ENCODE peak calls at places on chromosome 10, in nine cellular contexts. X is psoas muscle; Y is thoracic aorta; R is body of pancreas; E is CD8-positive, alpha-beta T cell; W is cardiac muscle cell; D is HFFc6; Q is GM13977; P is cardiac fibroblast. V is an unnamed sample.

GRCh38 chr10:12905067-12905466 is 96.4 kb downstream of the CCDC3 start:
- DNase-seq in Q (no peak), E (no peak), W (no peak), P (no peak), X (no peak), R (no peak), Y (no peak), D (no peak), V (no peak)

GRCh38 chr10:132611026-132611910 is 73.7 kb downstream of the INPP5A start:
- DNase-seq in R (peak), P (no peak), X (no peak), Q (no peak), Y (no peak), D (no peak), E (no peak), W (no peak), V (no peak)

GRCh38 chr10:62794306-62794705 is 10.2 kb upstream of the ADO start:
- DNase-seq in P (peak), Q (no peak), Y (no peak), W (no peak), X (no peak), R (no peak), D (no peak), E (no peak), V (no peak)

GRCh38 chr10:70296406-70296899 is 12.6 kb upstream of the NPFFR1 start:
- DNase-seq in D (peak), E (no peak), P (peak), Q (no peak), Y (peak), X (peak), W (no peak), R (peak), V (no peak)

GRCh38 chr10:6203331-6204062 is 765 bp downstream of the PFKFB3 start:
- DNase-seq in W (peak), D (peak), Q (peak), Y (no peak), X (peak), P (peak), E (peak), R (peak), V (peak)

GRCh38 chr10:6279540-6280267 is 77.0 kb downstream of the PFKFB3 start:
- DNase-seq in P (peak), D (peak), X (no peak), W (peak), Y (peak), R (peak), Q (no peak), E (peak), V (no peak)

GRCh38 chr10:72316748-72317435 is 37.8 kb downstream of the DNAJB12 start:
- DNase-seq in X (peak), Q (no peak), P (no peak), Y (no peak), E (peak), R (peak), W (no peak), D (no peak), V (no peak)

GRCh38 chr10:104049497-104050250 is 36.0 kb downstream of the COL17A1 start:
- DNase-seq in W (no peak), P (peak), R (no peak), D (peak), X (no peak), Y (no peak), Q (no peak), E (no peak), V (no peak)

GRCh38 chr10:98028168-98028770 is 2.2 kb downstream of the CRTAC1 start:
- DNase-seq in Y (no peak), Q (peak), D (peak), P (peak), R (peak), X (no peak), E (peak), W (peak), V (peak)

GRCh38 chr10:114829160-114829909 is 7.8 kb downstream of the FHIP2A start:
- DNase-seq in Q (no peak), W (no peak), D (no peak), X (no peak), Y (no peak), R (no peak), E (no peak), P (no peak), V (no peak)

GRCh38 chr10:80497187-80498038 is 40.3 kb upstream of the SH2D4B start:
- DNase-seq in E (no peak), W (no peak), Q (no peak), P (peak), D (peak), Y (no peak), R (peak), X (peak), V (no peak)

GRCh38 chr10:17616403-17617030 is 657 bp downstream of the HACD1 start:
- DNase-seq in D (peak), W (peak), X (peak), P (peak), R (peak), Q (peak), E (no peak), Y (peak), V (peak)

GRCh38 chr10:96840841-96841518 is 8.9 kb downstream of the LCOR start:
- DNase-seq in Q (no peak), X (no peak), W (no peak), D (peak), Y (no peak), E (no peak), R (peak), P (peak), V (no peak)

GRCh38 chr10:44975487-44976331 is 2.9 kb downstream of the DEPP1 start:
- DNase-seq in W (peak), Y (no peak), X (peak), D (no peak), P (peak), E (no peak), R (peak), Q (no peak), V (no peak)

GRCh38 chr10:8056891-8057331 is 2.4 kb downstream of the GATA3 start:
- DNase-seq in Y (no peak), E (peak), R (no peak), D (no peak), P (no peak), Q (peak), X (peak), W (no peak), V (peak)

GRCh38 chr10:32961892-32962369 is 3.9 kb upstream of the ITGB1 start:
- DNase-seq in X (no peak), W (peak), D (peak), R (no peak), P (peak), Q (no peak), E (no peak), Y (peak), V (no peak)
- TF ChIP-seq CTCF in X (no peak), W (peak), D (peak), R (no peak), P (peak), Q (no peak), E (no peak), Y (no peak), V (no peak)

DNA sequence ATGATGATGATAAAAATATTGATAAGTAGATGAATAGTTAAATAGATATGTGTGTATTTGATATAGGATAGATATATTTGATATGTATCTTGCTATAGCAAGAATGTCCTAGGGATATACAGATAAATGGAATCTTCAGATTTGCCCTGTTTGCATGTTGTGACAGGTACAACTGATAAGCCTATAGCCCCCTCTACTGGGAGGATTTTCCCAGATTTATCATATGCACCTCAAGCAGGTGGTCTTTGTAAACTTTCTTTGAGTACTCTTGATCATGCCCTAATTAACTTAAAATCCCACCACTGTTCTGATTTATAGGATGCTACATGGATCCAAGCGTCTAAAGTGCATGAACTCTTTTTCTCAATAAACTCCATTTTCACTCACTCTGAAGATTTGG is 1050.7 kb downstream of the SORCS3 start:
- DNase-seq in D (no peak), P (no peak), E (no peak), W (peak), Y (no peak), Q (no peak), R (no peak), X (no peak), V (no peak)
- TF ChIP-seq CTCF in D (no peak), P (no peak), E (no peak), W (no peak), Y (no peak), Q (peak), R (peak), X (no peak), V (no peak)

GRCh38 chr10:129766611-129767550 is 197.2 kb downstream of the EBF3 start:
- DNase-seq in Y (no peak), Q (no peak), X (no peak), P (no peak), W (no peak), E (peak), R (no peak), D (no peak), V (no peak)

GRCh38 chr10:129767751-129768150 is 196.3 kb downstream of the EBF3 start:
- DNase-seq in P (no peak), Y (no peak), X (no peak), Q (no peak), D (no peak), E (no peak), R (no peak), W (no peak), V (no peak)

GRCh38 chr10:129770286-129770685 is 193.8 kb downstream of the EBF3 start:
- DNase-seq in Y (no peak), R (no peak), X (no peak), Q (no peak), P (no peak), W (no peak), E (peak), D (no peak), V (no peak)

GRCh38 chr10:129769381-129770116 is 194.5 kb downstream of the EBF3 start:
- DNase-seq in P (no peak), R (no peak), D (no peak), E (no peak), W (no peak), Q (no peak), X (no peak), Y (no peak), V (no peak)

GRCh38 chr10:129768437-129769355 is 195.4 kb downstream of the EBF3 start:
- DNase-seq in P (no peak), W (peak), D (no peak), E (peak), Y (no peak), R (no peak), Q (no peak), X (no peak), V (no peak)
- TF ChIP-seq CTCF in P (no peak), W (no peak), D (no peak), E (no peak), Y (no peak), R (no peak), Q (no peak), X (no peak), V (no peak)

DNA sequence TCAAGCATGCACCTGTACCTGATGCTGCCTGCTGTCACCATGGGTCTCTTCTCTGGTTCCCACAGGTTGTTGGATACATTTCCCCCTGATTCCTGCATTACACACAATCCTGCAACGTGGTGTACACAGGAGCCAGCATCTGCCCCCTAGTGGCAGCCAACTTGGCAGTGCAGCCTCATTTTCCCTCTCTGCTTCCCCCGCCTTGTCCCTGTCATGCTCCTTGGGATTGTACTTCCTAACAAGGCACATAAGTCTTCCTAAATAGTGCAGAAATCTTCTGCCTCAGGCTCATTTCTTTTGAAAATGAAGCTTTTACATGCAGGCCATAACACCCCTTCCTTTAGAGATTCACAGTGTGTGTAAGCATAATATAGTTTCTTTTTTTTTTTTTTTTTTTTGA is 387.5 kb downstream of the CCSER2 start:
- DNase-seq in D (no peak), W (peak), P (peak), Q (peak), Y (no peak), R (no peak), E (no peak), X (no peak), V (peak)
- TF ChIP-seq CTCF in D (no peak), W (peak), P (peak), Q (peak), Y (no peak), R (no peak), E (no peak), X (no peak), V (peak)

DNA sequence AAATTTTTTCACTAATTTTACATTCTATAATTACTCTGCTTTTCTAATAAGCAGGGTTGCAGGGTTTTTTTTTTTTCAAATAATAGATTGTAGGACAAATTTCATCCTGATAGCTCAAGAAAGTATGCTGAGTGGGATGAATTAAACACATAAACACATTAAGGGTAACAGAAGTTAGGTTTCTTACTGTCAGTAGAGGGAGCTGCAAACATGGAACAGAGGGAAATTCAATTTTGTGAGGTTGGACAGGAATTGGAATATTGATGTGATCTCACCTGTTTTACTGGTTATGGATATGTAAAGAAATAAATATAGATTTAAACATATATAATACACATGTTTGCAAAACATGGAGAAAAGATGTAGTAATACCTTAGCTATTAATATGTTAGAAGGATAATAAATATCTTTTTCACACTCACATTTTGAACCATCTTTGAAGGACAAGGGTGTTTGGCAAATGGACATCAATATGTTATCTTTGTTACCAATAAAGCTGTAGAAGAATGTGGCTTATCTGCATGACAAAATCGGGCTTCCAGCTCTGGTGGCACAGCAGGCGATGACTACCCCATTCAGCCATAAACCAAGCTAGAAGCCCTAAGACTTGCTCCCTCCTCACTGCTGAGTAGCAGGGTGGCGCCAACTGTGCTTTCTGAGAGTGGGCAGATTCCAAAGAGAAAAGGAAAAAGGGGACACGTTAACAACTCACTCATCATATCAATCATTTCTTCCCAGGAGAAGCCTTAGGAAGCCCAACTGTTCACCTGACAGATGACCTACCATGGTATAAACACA is 1257.4 kb downstream of the GATA3 start:
- DNase-seq in X (no peak), Q (no peak), P (no peak), Y (no peak), W (no peak), E (no peak), D (no peak), R (no peak), V (no peak)
- TF ChIP-seq CTCF in X (no peak), Q (no peak), P (peak), Y (no peak), W (peak), E (no peak), D (peak), R (no peak), V (peak)